ENCODE peak calls at places on chromosomes 5 and 9, in nine cellular contexts. U is IMR-90, Q is adrenal gland, L is tibial nerve, H is body of pancreas, P is transverse colon, D is erythroblast, Z is spleen, T is lower leg skin. E is an unnamed sample.

GRCh38 chr9:134396825-134397224 is 70.6 kb downstream of the RXRA start:
- DNase-seq in U (no peak), Q (no peak), L (no peak), H (no peak), P (no peak), D (no peak), Z (peak; percentile 92), T (no peak), E (no peak)

GRCh38 chr5:14872070-14872989 is 752 bp upstream of the ANKH start:
- DNase-seq in U (peak; percentile 8), Q (peak; percentile 56), L (peak; percentile 60), H (peak; percentile 52), P (peak; percentile 85), D (peak; percentile 70), Z (peak; percentile 88), T (peak; percentile 64), E (peak; percentile 43)

GRCh38 chr5:107935641-107936040 is 264.9 kb upstream of the EFNA5 start:
- DNase-seq in U (no peak), Q (no peak), L (no peak), H (no peak), P (no peak), D (no peak), Z (no peak), T (no peak), E (no peak)

GRCh38 chr9:34190996-34191892 is 12.4 kb downstream of the UBAP1 start:
- DNase-seq in U (peak; percentile 34), Q (no peak), L (no peak), H (no peak), P (no peak), D (peak; percentile 47), Z (no peak), T (no peak), E (no peak)

GRCh38 chr9:91211919-91212318 is 149.8 kb downstream of the AUH start:
- DNase-seq in U (no peak), Q (no peak), L (no peak), H (no peak), P (no peak), D (no peak), Z (no peak), T (no peak), E (no peak)

GRCh38 chr5:42993516-42994284 is 46.4 kb downstream of the ANXA2R start:
- DNase-seq in U (peak; percentile 89), Q (no peak), L (no peak), H (no peak), P (peak; percentile 33), D (peak; percentile 89), Z (peak; percentile 88), T (peak; percentile 30), E (no peak)

GRCh38 chr9:77156646-77157371 is 20.5 kb upstream of the VPS13A start:
- DNase-seq in U (no peak), Q (no peak), L (no peak), H (no peak), P (no peak), D (no peak), Z (no peak), T (no peak), E (no peak)

GRCh38 chr9:129561594-129562281 is 59.2 kb downstream of the C9orf50 start:
- DNase-seq in U (peak; percentile 49), Q (no peak), L (no peak), H (no peak), P (no peak), D (no peak), Z (no peak), T (no peak), E (no peak)

GRCh38 chr5:67808340-67808739 is 407.2 kb upstream of the PIK3R1 start:
- DNase-seq in U (no peak), Q (no peak), L (no peak), H (no peak), P (no peak), D (no peak), Z (no peak), T (no peak), E (no peak)

GRCh38 chr9:88922091-88922490 is 69.2 kb upstream of the S1PR3 start:
- DNase-seq in U (no peak), Q (no peak), L (no peak), H (no peak), P (peak; percentile 29), D (no peak), Z (no peak), T (no peak), E (no peak)

GRCh38 chr9:132591244-132591643 is 8.8 kb downstream of the BARHL1 start:
- DNase-seq in U (no peak), Q (no peak), L (no peak), H (no peak), P (no peak), D (no peak), Z (no peak), T (no peak), E (no peak)

GRCh38 chr5:98705841-98706240 is 67.6 kb upstream of the RGMB start:
- DNase-seq in U (peak; percentile 49), Q (no peak), L (no peak), H (no peak), P (no peak), D (no peak), Z (no peak), T (no peak), E (no peak)

GRCh38 chr5:135441256-135441915 is 5.8 kb downstream of the DCANP1 start:
- DNase-seq in U (no peak), Q (no peak), L (no peak), H (no peak), P (no peak), D (no peak), Z (no peak), T (peak; percentile 13), E (no peak)

GRCh38 chr5:1494780-1495524 is 28.8 kb downstream of the LPCAT1 start:
- DNase-seq in U (no peak), Q (no peak), L (no peak), H (no peak), P (peak; percentile 65), D (no peak), Z (peak; percentile 97), T (peak; percentile 35), E (no peak)
- TF ChIP-seq POLR2A in U (no peak), Q (no peak), L (no peak), H (no peak), P (no peak), D (no peak), Z (no peak), T (no peak), E (no peak)

GRCh38 chr5:88862547-88863175 is 20.3 kb downstream of the MEF2C start:
- DNase-seq in U (no peak), Q (no peak), L (no peak), H (no peak), P (no peak), D (no peak), Z (no peak), T (no peak), E (no peak)

GRCh38 chr5:88854769-88855168 is 28.2 kb downstream of the MEF2C start:
- DNase-seq in U (no peak), Q (no peak), L (no peak), H (no peak), P (no peak), D (no peak), Z (no peak), T (no peak), E (no peak)

GRCh38 chr5:88860501-88860900 is 22.5 kb downstream of the MEF2C start:
- DNase-seq in U (peak; percentile 27), Q (no peak), L (no peak), H (no peak), P (no peak), D (no peak), Z (no peak), T (no peak), E (no peak)

GRCh38 chr5:88861213-88861612 is 21.8 kb downstream of the MEF2C start:
- DNase-seq in U (no peak), Q (no peak), L (no peak), H (no peak), P (no peak), D (no peak), Z (no peak), T (no peak), E (no peak)

DNA sequence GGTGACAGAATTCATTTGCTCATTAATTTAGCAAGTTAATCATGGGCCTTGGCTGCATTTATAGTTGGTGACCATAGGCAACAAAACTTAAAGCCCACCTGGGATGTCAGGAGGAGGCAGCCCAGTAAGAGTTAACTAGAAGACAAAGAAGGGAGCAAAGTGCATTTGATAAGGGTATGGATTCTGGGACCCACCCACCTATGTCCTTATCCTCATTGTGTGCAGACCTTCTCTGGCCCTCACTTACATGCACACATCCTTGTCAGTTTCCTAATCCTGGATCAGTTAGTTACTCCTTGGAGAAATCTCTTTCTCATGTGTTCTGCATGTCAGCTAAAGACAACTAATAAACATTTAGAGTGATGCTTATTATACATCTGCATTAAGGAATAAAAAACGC is 24.6 kb downstream of the MEF2C start:
- DNase-seq in U (no peak), Q (no peak), L (no peak), H (no peak), P (no peak), D (no peak), Z (no peak), T (no peak), E (no peak)
- TF ChIP-seq POLR2A in U (no peak), Q (no peak), L (no peak), H (no peak), P (no peak), D (no peak), Z (no peak), T (no peak), E (no peak)

DNA sequence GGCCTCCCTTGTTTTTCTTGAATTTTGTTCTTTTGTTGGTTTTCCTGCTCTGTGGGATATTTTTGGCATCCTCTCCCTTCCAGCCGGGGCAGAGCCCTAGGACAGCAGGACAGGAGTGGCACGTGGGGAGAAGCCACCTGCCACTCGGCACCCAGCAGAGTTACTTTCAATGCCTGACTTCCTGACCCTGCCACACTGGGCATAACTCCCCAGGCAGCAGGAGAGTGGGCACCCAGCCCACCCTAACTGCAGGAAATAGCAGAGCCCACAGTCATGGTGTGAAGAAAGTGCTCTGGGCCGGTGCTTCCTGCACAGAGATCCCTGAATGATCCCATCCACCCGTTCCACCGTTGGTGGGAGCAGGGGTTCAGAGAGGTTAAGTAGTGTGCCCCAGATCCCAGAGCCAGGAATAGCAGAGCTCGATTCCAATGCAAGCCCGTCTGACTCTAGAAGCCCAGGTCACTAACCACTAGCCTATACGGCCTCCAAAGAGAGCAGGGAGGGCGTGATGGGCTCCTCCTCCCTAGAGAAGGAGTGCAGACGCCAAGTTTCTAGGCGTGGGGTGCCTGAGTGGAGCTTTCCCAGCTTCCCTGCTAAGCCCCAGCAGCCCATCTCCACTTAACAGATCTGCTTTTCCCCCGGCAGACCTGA is 8.2 kb upstream of the NUP214 start:
- DNase-seq in U (no peak), Q (no peak), L (no peak), H (no peak), P (no peak), D (no peak), Z (no peak), T (no peak), E (no peak)
- TF ChIP-seq POLR2A in U (no peak), Q (no peak), L (no peak), H (no peak), P (no peak), D (no peak), Z (no peak), T (no peak), E (no peak)

DNA sequence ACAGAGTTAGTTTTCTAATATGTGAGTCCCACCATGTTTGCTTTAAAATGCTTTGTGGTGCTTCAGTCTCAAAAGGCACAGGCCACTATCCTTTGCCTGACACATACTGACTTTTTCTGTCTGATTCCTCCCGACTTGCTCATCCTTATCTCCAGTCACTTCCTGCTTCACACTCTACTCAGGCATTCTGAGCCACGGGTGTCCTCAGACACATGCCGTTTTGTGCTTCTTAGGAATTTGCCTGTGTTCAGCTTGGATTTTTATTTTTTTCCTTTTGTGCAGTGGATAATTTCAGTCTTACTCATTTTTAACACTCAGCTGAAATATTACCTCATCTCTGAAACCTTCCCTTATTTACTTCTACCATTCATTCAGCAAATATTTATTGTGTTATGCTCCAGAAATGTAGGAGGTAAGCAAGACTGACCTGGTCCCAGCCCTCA is 54.1 kb downstream of the MAN2A1 start:
- DNase-seq in U (peak; percentile 95), Q (no peak), L (no peak), H (no peak), P (no peak), D (peak; percentile 32), Z (no peak), T (no peak), E (peak; percentile 19)
- TF ChIP-seq POLR2A in U (no peak), Q (no peak), L (no peak), H (no peak), P (no peak), D (no peak), Z (no peak), T (no peak), E (no peak)